ENCODE peak calls at places on chromosomes 12 and 14, in four cellular contexts. One of them, this sample, is unnamed.
A peak's percentile ranks its signal among the peaks of the same experiment; 100 is the strongest.

GRCh38 chr12:52903285-52903854 is 1.5 kb downstream of the KRT8 start:
- DNase-seq in K562: peak; percentile 88
- DNase-seq in WTC11: peak; percentile 90
- DNase-seq in HepG2: peak; percentile 69
- DNase-seq in this sample: no peak

GRCh38 chr14:67371247-67372148 is 11.4 kb downstream of the EIF2S1 start:
- DNase-seq in K562: no peak
- DNase-seq in WTC11: no peak
- DNase-seq in HepG2: no peak
- DNase-seq in this sample: no peak

GRCh38 chr14:37588956-37589737 is 5.9 kb downstream of the FOXA1 start:
- DNase-seq in K562: no peak
- DNase-seq in WTC11: no peak
- DNase-seq in HepG2: peak; percentile 64
- DNase-seq in this sample: no peak

GRCh38 chr12:48336564-48336963 is 14.2 kb downstream of the ZNF641 start:
- DNase-seq in K562: no peak
- DNase-seq in WTC11: peak; percentile 35
- DNase-seq in HepG2: no peak
- DNase-seq in this sample: no peak

GRCh38 chr12:4041191-4041885 is 168.1 kb upstream of the PARP11 start:
- DNase-seq in K562: no peak
- DNase-seq in WTC11: no peak
- DNase-seq in HepG2: no peak
- DNase-seq in this sample: no peak

GRCh38 chr14:101068293-101068957 is 164.9 kb upstream of the RTL1 start:
- DNase-seq in K562: no peak
- DNase-seq in WTC11: peak; percentile 8
- DNase-seq in HepG2: no peak
- DNase-seq in this sample: no peak

GRCh38 chr12:110661337-110661972 is 27.5 kb downstream of the HVCN1 start:
- DNase-seq in K562: no peak
- DNase-seq in WTC11: no peak
- DNase-seq in HepG2: no peak
- DNase-seq in this sample: peak; percentile 92

GRCh38 chr12:57540998-57541397 is 6.0 kb downstream of the DCTN2 start:
- DNase-seq in K562: no peak
- DNase-seq in WTC11: no peak
- DNase-seq in HepG2: no peak
- DNase-seq in this sample: no peak

GRCh38 chr12:88600272-88600671 is 20.0 kb upstream of the KITLG start:
- DNase-seq in K562: no peak
- DNase-seq in WTC11: no peak
- DNase-seq in HepG2: no peak
- DNase-seq in this sample: no peak

GRCh38 chr12:30707628-30708342 is 12.1 kb upstream of the IPO8 start:
- DNase-seq in K562: no peak
- DNase-seq in WTC11: no peak
- DNase-seq in HepG2: no peak
- DNase-seq in this sample: no peak

GRCh38 chr14:45253754-45254300 is 825 bp upstream of the MIS18BP1 start:
- DNase-seq in K562: no peak
- DNase-seq in WTC11: no peak
- DNase-seq in HepG2: no peak
- DNase-seq in this sample: no peak

GRCh38 chr12:40942326-40942725 is 245.8 kb upstream of the PDZRN4 start:
- DNase-seq in K562: no peak
- DNase-seq in WTC11: no peak
- DNase-seq in HepG2: no peak
- DNase-seq in this sample: no peak

GRCh38 chr12:110821917-110822316 is 24.9 kb upstream of the CCDC63 start:
- DNase-seq in K562: no peak
- DNase-seq in WTC11: no peak
- DNase-seq in HepG2: no peak
- DNase-seq in this sample: no peak

GRCh38 chr12:63457857-63458256 is 210.4 kb downstream of the DPY19L2 start:
- DNase-seq in K562: no peak
- DNase-seq in WTC11: no peak
- DNase-seq in HepG2: no peak
- DNase-seq in this sample: no peak

GRCh38 chr12:76375470-76375869 is 27.3 kb upstream of the BBS10 start:
- DNase-seq in K562: no peak
- DNase-seq in WTC11: no peak
- DNase-seq in HepG2: peak; percentile 5
- DNase-seq in this sample: no peak

GRCh38 chr12:76374395-76375020 is 26.3 kb upstream of the BBS10 start:
- DNase-seq in K562: no peak
- DNase-seq in WTC11: no peak
- DNase-seq in HepG2: no peak
- DNase-seq in this sample: no peak

GRCh38 chr12:76379261-76379660 is 31.0 kb upstream of the BBS10 start:
- DNase-seq in K562: no peak
- DNase-seq in WTC11: no peak
- DNase-seq in HepG2: no peak
- DNase-seq in this sample: no peak

DNA sequence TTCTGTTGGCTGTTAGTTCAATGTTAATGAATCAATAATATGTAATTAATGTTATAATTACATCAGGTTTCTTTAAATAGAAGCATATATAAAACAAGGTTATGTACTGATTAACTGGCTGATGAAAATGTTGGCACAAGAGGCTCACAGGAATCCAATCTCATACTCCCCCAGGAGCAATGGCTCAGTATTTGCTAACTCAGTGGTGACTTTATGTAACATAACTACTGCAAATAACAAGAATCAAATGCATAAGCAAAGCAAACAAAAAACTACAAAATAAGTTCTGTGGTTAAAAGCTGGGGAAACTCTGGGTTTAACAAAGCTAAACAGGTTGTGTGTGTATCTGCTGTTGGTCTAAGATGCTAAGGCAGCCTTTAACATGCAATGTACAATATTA is 27.7 kb upstream of the BBS10 start:
- DNase-seq in K562: no peak
- DNase-seq in WTC11: no peak
- DNase-seq in HepG2: peak; percentile 9
- DNase-seq in this sample: no peak
- TF ChIP-seq CBFB in K562: no peak
- TF ChIP-seq CBFB in WTC11: no peak
- TF ChIP-seq CBFB in HepG2: no peak
- TF ChIP-seq CBFB in this sample: no peak

DNA sequence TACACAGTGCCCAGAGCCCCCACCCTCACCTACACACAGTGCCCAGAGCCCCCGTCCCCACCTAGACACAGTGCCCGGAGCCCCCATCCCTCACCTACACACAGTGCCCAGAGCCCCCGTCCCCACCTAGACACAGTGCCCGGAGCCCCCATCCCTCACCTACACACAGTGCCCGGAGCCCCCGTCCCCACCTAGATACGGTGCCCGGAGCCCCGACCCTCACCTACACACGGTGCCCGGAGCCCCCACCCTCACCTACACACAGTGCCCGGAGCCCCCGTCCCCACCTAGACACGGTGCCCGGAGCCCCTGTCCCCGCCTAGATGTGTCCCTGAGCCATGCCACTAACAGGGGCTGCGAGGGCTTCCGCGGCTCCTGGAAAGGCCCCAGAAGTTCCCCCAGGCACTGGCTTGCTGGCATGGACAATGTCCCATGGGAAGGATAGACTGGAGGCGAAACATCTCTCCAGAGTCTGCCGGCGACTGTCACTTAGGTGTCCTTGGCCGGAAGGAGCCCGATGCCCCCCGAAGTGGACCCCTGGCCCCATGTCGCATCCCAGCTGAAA is 146.0 kb downstream of the PIWIL1 start:
- DNase-seq in K562: no peak
- DNase-seq in WTC11: no peak
- DNase-seq in HepG2: no peak
- DNase-seq in this sample: no peak
- TF ChIP-seq CBFB in K562: no peak
- TF ChIP-seq CBFB in WTC11: no peak
- TF ChIP-seq CBFB in HepG2: no peak
- TF ChIP-seq CBFB in this sample: no peak

GRCh38 chr14:104937161-104937560 is 12.5 kb downstream of the PLD4 start:
- DNase-seq in K562: no peak
- DNase-seq in WTC11: peak; percentile 8
- DNase-seq in HepG2: no peak
- DNase-seq in this sample: no peak
- TF ChIP-seq CBFB in K562: no peak
- TF ChIP-seq CBFB in WTC11: no peak
- TF ChIP-seq CBFB in HepG2: no peak
- TF ChIP-seq CBFB in this sample: no peak

GRCh38 chr14:24833385-24833784 is 199.4 kb upstream of the GZMB start:
- DNase-seq in K562: no peak
- DNase-seq in WTC11: no peak
- DNase-seq in HepG2: no peak
- DNase-seq in this sample: no peak
- TF ChIP-seq CBFB in K562: no peak
- TF ChIP-seq CBFB in WTC11: no peak
- TF ChIP-seq CBFB in HepG2: no peak
- TF ChIP-seq CBFB in this sample: no peak

GRCh38 chr12:39852346-39852745 is 232.7 kb upstream of the ABCD2 start:
- DNase-seq in K562: no peak
- DNase-seq in WTC11: no peak
- DNase-seq in HepG2: no peak
- DNase-seq in this sample: no peak
- TF ChIP-seq CBFB in K562: no peak
- TF ChIP-seq CBFB in WTC11: no peak
- TF ChIP-seq CBFB in HepG2: no peak
- TF ChIP-seq CBFB in this sample: no peak